ENCODE peak calls at places on chromosomes 4 and X, in eight cellular contexts. B is HepG2, Y is H1, G is K562, D is GM12878, Z is SK-N-SH, K is HCT116, T is SK-N-MC. H is an unnamed sample.

GRCh38 chr4:53706422-53707032 is 115.2 kb upstream of the LNX1 start:
- DNase-seq in B (peak), Y (no peak), G (peak), D (peak), Z (peak), K (peak), T (no peak), H (peak)

GRCh38 chr4:54744487-54744886 is 86.7 kb downstream of the KIT start:
- DNase-seq in B (no peak), Y (no peak), G (no peak), D (no peak), Z (no peak), K (no peak), T (no peak), H (no peak)

GRCh38 chrX:71251456-71251973 is 2.4 kb downstream of the ZMYM3 start:
- DNase-seq in B (no peak), Y (no peak), G (no peak), D (no peak), Z (no peak), K (no peak), T (no peak), H (no peak)

GRCh38 chrX:43953218-43953617 is 20.0 kb downstream of the NDP start:
- DNase-seq in B (no peak), Y (no peak), G (no peak), D (no peak), Z (no peak), K (no peak), T (no peak), H (no peak)

GRCh38 chrX:5708209-5708608 is 520.5 kb downstream of the NLGN4X start:
- DNase-seq in B (no peak), Y (no peak), G (no peak), D (no peak), Z (no peak), K (no peak), T (peak), H (no peak)

GRCh38 chrX:599837-600715 is 30.5 kb upstream of the SHOX start:
- DNase-seq in B (no peak), Y (peak), G (no peak), D (no peak), Z (no peak), K (no peak), T (no peak), H (no peak)

GRCh38 chr4:128540122-128540521 is 252.5 kb upstream of the PGRMC2 start:
- DNase-seq in B (no peak), Y (no peak), G (no peak), D (no peak), Z (no peak), K (no peak), T (no peak), H (no peak)

GRCh38 chr4:39061450-39061849 is 582 bp upstream of the KLHL5 start:
- DNase-seq in B (no peak), Y (no peak), G (no peak), D (no peak), Z (no peak), K (no peak), T (no peak), H (no peak)

GRCh38 chr4:31545755-31546154 is 825.6 kb downstream of the PCDH7 start:
- DNase-seq in B (no peak), Y (no peak), G (no peak), D (no peak), Z (no peak), K (no peak), T (no peak), H (no peak)

GRCh38 chr4:48449151-48449550 is 34.0 kb upstream of the SLC10A4 start:
- DNase-seq in B (peak), Y (no peak), G (peak), D (no peak), Z (no peak), K (no peak), T (no peak), H (no peak)

GRCh38 chr4:122663814-122664610 is 43.1 kb upstream of the IL21 start:
- DNase-seq in B (no peak), Y (no peak), G (no peak), D (no peak), Z (no peak), K (no peak), T (no peak), H (peak)

GRCh38 chr4:150229538-150229937 is 151.3 kb downstream of the DCLK2 start:
- DNase-seq in B (no peak), Y (no peak), G (no peak), D (no peak), Z (no peak), K (no peak), T (no peak), H (peak)

GRCh38 chr4:86757468-86757867 is 91.7 kb downstream of the SLC10A6 start:
- DNase-seq in B (no peak), Y (no peak), G (no peak), D (no peak), Z (no peak), K (no peak), T (no peak), H (no peak)

GRCh38 chr4:143399113-143399949 is 62.7 kb downstream of the GAB1 start:
- DNase-seq in B (peak), Y (no peak), G (peak), D (no peak), Z (peak), K (peak), T (no peak), H (peak)

GRCh38 chr4:151029537-151029936 is 14.5 kb upstream of the LRBA start:
- DNase-seq in B (no peak), Y (no peak), G (peak), D (no peak), Z (no peak), K (no peak), T (no peak), H (no peak)

GRCh38 chr4:55907469-55907868 is 41.3 kb upstream of the CEP135 start:
- DNase-seq in B (no peak), Y (no peak), G (no peak), D (no peak), Z (no peak), K (no peak), T (no peak), H (no peak)

GRCh38 chr4:110515676-110516075 is 39.7 kb downstream of the ENPEP start:
- DNase-seq in B (no peak), Y (no peak), G (peak), D (no peak), Z (no peak), K (no peak), T (no peak), H (no peak)

GRCh38 chr4:169341490-169341889 is 70.7 kb upstream of the SH3RF1 start:
- DNase-seq in B (no peak), Y (no peak), G (no peak), D (peak), Z (no peak), K (no peak), T (no peak), H (no peak)

GRCh38 chrX:87583679-87584078 is 66.1 kb downstream of the KLHL4 start:
- DNase-seq in B (peak), Y (peak), G (peak), D (no peak), Z (peak), K (no peak), T (no peak), H (peak)

GRCh38 chrX:19563746-19564145 is 48.4 kb upstream of the MAP3K15 start:
- DNase-seq in B (no peak), Y (no peak), G (no peak), D (no peak), Z (no peak), K (no peak), T (no peak), H (no peak)

GRCh38 chrX:7266261-7266660 is 118.3 kb upstream of the PUDP start:
- DNase-seq in B (no peak), Y (no peak), G (no peak), D (no peak), Z (no peak), K (no peak), T (no peak), H (no peak)

GRCh38 chr4:16226816-16227461 is 668 bp upstream of the TAPT1 start:
- DNase-seq in B (peak), Y (peak), G (peak), D (no peak), Z (peak), K (no peak), T (no peak), H (peak)

GRCh38 chr4:175930471-175930870 is 118.4 kb upstream of the GPM6A start:
- DNase-seq in B (no peak), Y (no peak), G (no peak), D (no peak), Z (no peak), K (no peak), T (no peak), H (no peak)

GRCh38 chrX:48938721-48939416 is 18.5 kb downstream of the OTUD5 start:
- DNase-seq in B (no peak), Y (no peak), G (no peak), D (peak), Z (no peak), K (no peak), T (no peak), H (no peak)

GRCh38 chr4:41258783-41259182 is 2.1 kb downstream of the UCHL1 start:
- DNase-seq in B (peak), Y (no peak), G (peak), D (no peak), Z (peak), K (peak), T (peak), H (peak)

GRCh38 chr4:46931981-46932380 is 22.9 kb upstream of the COX7B2 start:
- DNase-seq in B (peak), Y (no peak), G (no peak), D (peak), Z (no peak), K (no peak), T (peak), H (peak)

GRCh38 chr4:70997068-70997467 is 3.6 kb downstream of the DCK start:
- DNase-seq in B (no peak), Y (no peak), G (no peak), D (no peak), Z (no peak), K (no peak), T (no peak), H (no peak)

GRCh38 chrX:50762578-50762977 is 51.4 kb downstream of the SHROOM4 start:
- DNase-seq in B (no peak), Y (no peak), G (no peak), D (no peak), Z (no peak), K (no peak), T (no peak), H (peak)

GRCh38 chr4:24794916-24795665 is at the start of gene SOD3:
- DNase-seq in B (peak), Y (peak), G (peak), D (no peak), Z (no peak), K (no peak), T (no peak), H (peak)

GRCh38 chr4:120682981-120683380 is 239.5 kb downstream of the PRDM5 start:
- DNase-seq in B (no peak), Y (no peak), G (no peak), D (no peak), Z (no peak), K (no peak), T (no peak), H (no peak)

GRCh38 chr4:139266583-139267257 is 13.3 kb downstream of the MGARP start:
- DNase-seq in B (peak), Y (no peak), G (peak), D (peak), Z (peak), K (no peak), T (no peak), H (peak)

GRCh38 chr4:67886281-67886680 is 2.5 kb upstream of the TMPRSS11D start:
- DNase-seq in B (no peak), Y (no peak), G (no peak), D (no peak), Z (no peak), K (no peak), T (no peak), H (peak)

GRCh38 chr4:101065346-101065745 is 282.0 kb downstream of the PPP3CA start:
- DNase-seq in B (no peak), Y (no peak), G (no peak), D (no peak), Z (no peak), K (no peak), T (no peak), H (no peak)

GRCh38 chr4:75769044-75769443 is 44.7 kb downstream of the USO1 start:
- DNase-seq in B (no peak), Y (no peak), G (no peak), D (no peak), Z (no peak), K (no peak), T (no peak), H (no peak)

GRCh38 chr4:150694438-150694837 is 112.5 kb downstream of the MAB21L2 start:
- DNase-seq in B (no peak), Y (no peak), G (no peak), D (no peak), Z (no peak), K (no peak), T (no peak), H (no peak)

GRCh38 chr4:15232725-15233597 is 194.9 kb upstream of the C1QTNF7 start:
- DNase-seq in B (peak), Y (no peak), G (no peak), D (no peak), Z (no peak), K (no peak), T (no peak), H (peak)

GRCh38 chrX:118459494-118459893 is 36.1 kb upstream of the DOCK11 start:
- DNase-seq in B (peak), Y (no peak), G (peak), D (peak), Z (peak), K (no peak), T (no peak), H (peak)

GRCh38 chr4:164011791-164012190 is 517.3 kb downstream of the TMA16 start:
- DNase-seq in B (no peak), Y (no peak), G (no peak), D (no peak), Z (no peak), K (no peak), T (peak), H (no peak)

GRCh38 chr4:185709802-185710486 is 102.0 kb downstream of the SORBS2 start:
- DNase-seq in B (peak), Y (no peak), G (no peak), D (no peak), Z (no peak), K (no peak), T (no peak), H (no peak)

GRCh38 chr4:185712350-185713024 is 99.5 kb downstream of the SORBS2 start:
- DNase-seq in B (peak), Y (no peak), G (no peak), D (no peak), Z (no peak), K (no peak), T (no peak), H (no peak)

GRCh38 chr4:185711764-185712163 is 100.2 kb downstream of the SORBS2 start:
- DNase-seq in B (no peak), Y (no peak), G (no peak), D (no peak), Z (no peak), K (no peak), T (no peak), H (peak)

GRCh38 chr4:185708348-185708747 is 103.6 kb downstream of the SORBS2 start:
- DNase-seq in B (no peak), Y (no peak), G (no peak), D (no peak), Z (no peak), K (no peak), T (no peak), H (peak)

DNA sequence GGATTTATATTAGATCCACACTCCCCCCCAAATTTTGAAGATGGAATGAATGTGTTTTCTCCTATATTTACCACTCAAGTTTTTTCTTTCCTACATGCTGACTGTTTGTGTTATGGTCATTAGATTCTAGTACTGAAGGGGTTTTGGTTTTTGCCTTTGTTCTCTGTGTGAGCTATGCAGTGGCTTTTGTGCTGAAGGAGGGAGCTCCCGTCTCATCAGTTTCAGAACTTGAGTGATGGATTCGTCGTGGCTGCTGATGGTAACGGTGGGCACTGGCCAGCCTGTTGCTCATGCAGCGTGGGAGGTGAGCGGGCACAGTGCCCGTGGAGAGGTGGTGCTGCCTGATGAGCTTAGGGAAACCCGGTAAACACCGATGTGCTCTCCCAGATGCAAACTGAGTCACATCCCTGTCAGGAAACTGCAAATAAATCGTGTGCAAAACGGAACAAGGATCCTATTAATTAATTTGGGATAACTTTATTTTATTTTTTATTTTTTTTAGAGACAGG is 101.5 kb downstream of the SORBS2 start:
- DNase-seq in B (no peak), Y (no peak), G (no peak), D (no peak), Z (no peak), K (no peak), T (no peak), H (no peak)
- TF ChIP-seq POLR2AphosphoS5 in B (no peak), Y (no peak), G (no peak), D (no peak), Z (no peak), K (no peak), T (no peak), H (no peak)

GRCh38 chr4:1874207-1874606 is 3.0 kb downstream of the NSD2 start:
- DNase-seq in B (no peak), Y (no peak), G (no peak), D (no peak), Z (no peak), K (no peak), T (no peak), H (no peak)

GRCh38 chr4:1872918-1873269 is 1.7 kb downstream of the NSD2 start:
- DNase-seq in B (no peak), Y (no peak), G (peak), D (no peak), Z (no peak), K (no peak), T (no peak), H (peak)

GRCh38 chr4:1873776-1874175 is 2.6 kb downstream of the NSD2 start:
- DNase-seq in B (no peak), Y (no peak), G (no peak), D (no peak), Z (no peak), K (no peak), T (no peak), H (no peak)

GRCh38 chr4:1871471-1872021 is 353 bp downstream of the NSD2 start:
- DNase-seq in B (no peak), Y (peak), G (no peak), D (no peak), Z (peak), K (no peak), T (no peak), H (peak)

GRCh38 chr4:1873291-1873690 is 2.1 kb downstream of the NSD2 start:
- DNase-seq in B (no peak), Y (no peak), G (peak), D (no peak), Z (no peak), K (no peak), T (no peak), H (no peak)
- H3K4me3 ChIP-seq in B (peak), Y (no peak), G (peak), D (peak), Z (peak), K (peak), T (peak), H (peak)

GRCh38 chr4:74501579-74501978 is 56.6 kb downstream of the AREG start:
- DNase-seq in B (no peak), Y (no peak), G (no peak), D (no peak), Z (no peak), K (no peak), T (no peak), H (peak)
- H3K9ac ChIP-seq in B (no peak), Y (no peak), G (no peak), D (no peak), Z (no peak), K (no peak), T (no peak), H (no peak)

DNA sequence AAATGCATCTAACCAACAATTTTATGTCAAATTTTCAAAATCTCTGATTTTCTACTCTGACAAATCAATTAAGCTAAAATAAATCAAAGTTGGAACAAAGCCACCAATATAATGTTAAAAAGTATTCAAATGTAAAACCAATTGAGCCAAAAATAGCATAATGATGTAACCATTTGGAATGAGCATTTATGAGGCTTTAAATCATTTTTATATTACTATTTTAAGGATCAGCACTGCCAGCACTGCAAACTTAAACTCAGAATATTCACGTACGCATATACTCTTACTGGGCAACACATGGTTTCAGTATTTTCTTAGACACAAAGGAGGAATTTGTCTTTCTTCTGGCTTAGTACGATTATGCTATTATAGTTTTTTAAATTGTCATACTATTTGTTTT is 52.2 kb downstream of the AFAP1 start:
- DNase-seq in B (no peak), Y (no peak), G (no peak), D (no peak), Z (no peak), K (no peak), T (peak), H (no peak)
- TF ChIP-seq POLR2AphosphoS5 in B (no peak), Y (no peak), G (no peak), D (no peak), Z (no peak), K (no peak), T (no peak), H (no peak)